ENCODE peak calls at places on chromosomes 3 and 15, in four cellular contexts. One of them, this sample, is unnamed.

GRCh38 chr3:4895848-4896247 is 83.4 kb upstream of the BHLHE40 start:
- DNase-seq in hypothalamus: no peak
- DNase-seq in NCI-H226: no peak
- DNase-seq in HFFc6: peak
- DNase-seq in this sample: no peak

GRCh38 chr3:139234491-139234890 is 109.3 kb upstream of the MRPS22 start:
- DNase-seq in hypothalamus: no peak
- DNase-seq in NCI-H226: no peak
- DNase-seq in HFFc6: no peak
- DNase-seq in this sample: no peak

GRCh38 chr3:8001712-8002111 is 499.9 kb upstream of the LMCD1 start:
- DNase-seq in hypothalamus: no peak
- DNase-seq in NCI-H226: no peak
- DNase-seq in HFFc6: no peak
- DNase-seq in this sample: peak

GRCh38 chr3:59957150-59957549 is 907.3 kb upstream of the CFAP20DC start:
- DNase-seq in hypothalamus: no peak
- DNase-seq in NCI-H226: no peak
- DNase-seq in HFFc6: no peak
- DNase-seq in this sample: no peak

GRCh38 chr15:82045179-82045891 is 483 bp downstream of the MEX3B start:
- DNase-seq in hypothalamus: peak
- DNase-seq in NCI-H226: peak
- DNase-seq in HFFc6: peak
- DNase-seq in this sample: peak

GRCh38 chr3:9113040-9113439 is 136.4 kb downstream of the SRGAP3 start:
- DNase-seq in hypothalamus: no peak
- DNase-seq in NCI-H226: no peak
- DNase-seq in HFFc6: no peak
- DNase-seq in this sample: no peak

GRCh38 chr3:171347017-171347979 is 112.9 kb downstream of the TNIK start:
- DNase-seq in hypothalamus: no peak
- DNase-seq in NCI-H226: peak
- DNase-seq in HFFc6: no peak
- DNase-seq in this sample: peak

GRCh38 chr15:48928877-48929538 is 34.7 kb downstream of the SHC4 start:
- DNase-seq in hypothalamus: no peak
- DNase-seq in NCI-H226: no peak
- DNase-seq in HFFc6: no peak
- DNase-seq in this sample: no peak

GRCh38 chr15:55775316-55775715 is 32.4 kb upstream of the PRTG start:
- DNase-seq in hypothalamus: no peak
- DNase-seq in NCI-H226: peak
- DNase-seq in HFFc6: peak
- DNase-seq in this sample: no peak

GRCh38 chr3:51621091-51621892 is 49.8 kb upstream of the TEX264 start:
- DNase-seq in hypothalamus: no peak
- DNase-seq in NCI-H226: no peak
- DNase-seq in HFFc6: no peak
- DNase-seq in this sample: no peak

GRCh38 chr15:77749236-77749997 is 116.7 kb upstream of the LINGO1 start:
- DNase-seq in hypothalamus: no peak
- DNase-seq in NCI-H226: no peak
- DNase-seq in HFFc6: no peak
- DNase-seq in this sample: no peak

GRCh38 chr3:45499529-45499928 is 95.0 kb upstream of the LIMD1 start:
- DNase-seq in hypothalamus: no peak
- DNase-seq in NCI-H226: no peak
- DNase-seq in HFFc6: peak
- DNase-seq in this sample: peak